ENCODE peak calls at places on chromosomes 7 and 10, in nine cellular contexts. One of them, this sample, is unnamed.

GRCh38 chr7:151705744-151706567 is 171.0 kb downstream of the PRKAG2 start:
- DNase-seq in fibroblast of the aortic adventitia: peak; percentile 57
- DNase-seq in AG09309: no peak
- DNase-seq in left ventricle myocardium superior: no peak
- DNase-seq in fibroblast of pulmonary artery: peak; percentile 65
- DNase-seq in GM12891: peak; percentile 48
- DNase-seq in HT1080: peak; percentile 32
- DNase-seq in stimulated activated CD8-positive, alpha-beta memory T cell treated with anti-CD3 and anti-CD28 coated beads, Interleukin-15, amount 100 ng/mL, for 24 hours: no peak
- DNase-seq in NCI-H1436: peak; percentile 17
- DNase-seq in this sample: peak; percentile 63

GRCh38 chr10:78516236-78516635 is 482.6 kb downstream of the RPS24 start:
- DNase-seq in fibroblast of the aortic adventitia: no peak
- DNase-seq in AG09309: no peak
- DNase-seq in left ventricle myocardium superior: no peak
- DNase-seq in fibroblast of pulmonary artery: no peak
- DNase-seq in GM12891: no peak
- DNase-seq in HT1080: no peak
- DNase-seq in stimulated activated CD8-positive, alpha-beta memory T cell treated with anti-CD3 and anti-CD28 coated beads, Interleukin-15, amount 100 ng/mL, for 24 hours: no peak
- DNase-seq in NCI-H1436: no peak
- DNase-seq in this sample: no peak

GRCh38 chr7:142880886-142881505 is 4.5 kb downstream of the TRPV6 start:
- DNase-seq in fibroblast of the aortic adventitia: peak; percentile 35
- DNase-seq in AG09309: no peak
- DNase-seq in left ventricle myocardium superior: no peak
- DNase-seq in fibroblast of pulmonary artery: peak; percentile 42
- DNase-seq in GM12891: peak; percentile 56
- DNase-seq in HT1080: peak; percentile 18
- DNase-seq in stimulated activated CD8-positive, alpha-beta memory T cell treated with anti-CD3 and anti-CD28 coated beads, Interleukin-15, amount 100 ng/mL, for 24 hours: no peak
- DNase-seq in NCI-H1436: no peak
- DNase-seq in this sample: peak; percentile 26

GRCh38 chr7:135994466-135995205 is 17.5 kb upstream of the MTPN start:
- DNase-seq in fibroblast of the aortic adventitia: peak; percentile 54
- DNase-seq in AG09309: no peak
- DNase-seq in left ventricle myocardium superior: no peak
- DNase-seq in fibroblast of pulmonary artery: peak; percentile 44
- DNase-seq in GM12891: no peak
- DNase-seq in HT1080: peak; percentile 84
- DNase-seq in stimulated activated CD8-positive, alpha-beta memory T cell treated with anti-CD3 and anti-CD28 coated beads, Interleukin-15, amount 100 ng/mL, for 24 hours: no peak
- DNase-seq in NCI-H1436: no peak
- DNase-seq in this sample: no peak

GRCh38 chr10:105797234-105797890 is 1156.3 kb downstream of the SORCS3 start:
- DNase-seq in fibroblast of the aortic adventitia: no peak
- DNase-seq in AG09309: no peak
- DNase-seq in left ventricle myocardium superior: no peak
- DNase-seq in fibroblast of pulmonary artery: peak; percentile 33
- DNase-seq in GM12891: peak; percentile 2
- DNase-seq in HT1080: peak; percentile 68
- DNase-seq in stimulated activated CD8-positive, alpha-beta memory T cell treated with anti-CD3 and anti-CD28 coated beads, Interleukin-15, amount 100 ng/mL, for 24 hours: no peak
- DNase-seq in NCI-H1436: no peak
- DNase-seq in this sample: peak; percentile 43

GRCh38 chr10:100157140-100157539 is 28.7 kb downstream of the ERLIN1 start:
- DNase-seq in fibroblast of the aortic adventitia: no peak
- DNase-seq in AG09309: no peak
- DNase-seq in left ventricle myocardium superior: no peak
- DNase-seq in fibroblast of pulmonary artery: no peak
- DNase-seq in GM12891: no peak
- DNase-seq in HT1080: no peak
- DNase-seq in stimulated activated CD8-positive, alpha-beta memory T cell treated with anti-CD3 and anti-CD28 coated beads, Interleukin-15, amount 100 ng/mL, for 24 hours: no peak
- DNase-seq in NCI-H1436: no peak
- DNase-seq in this sample: no peak

GRCh38 chr7:91780526-91780925 is 100.0 kb downstream of the MTERF1 start:
- DNase-seq in fibroblast of the aortic adventitia: peak; percentile 31
- DNase-seq in AG09309: no peak
- DNase-seq in left ventricle myocardium superior: no peak
- DNase-seq in fibroblast of pulmonary artery: no peak
- DNase-seq in GM12891: no peak
- DNase-seq in HT1080: no peak
- DNase-seq in stimulated activated CD8-positive, alpha-beta memory T cell treated with anti-CD3 and anti-CD28 coated beads, Interleukin-15, amount 100 ng/mL, for 24 hours: no peak
- DNase-seq in NCI-H1436: no peak
- DNase-seq in this sample: no peak

GRCh38 chr7:74082770-74083116 is 861 bp upstream of the LIMK1 start:
- DNase-seq in fibroblast of the aortic adventitia: no peak
- DNase-seq in AG09309: no peak
- DNase-seq in left ventricle myocardium superior: no peak
- DNase-seq in fibroblast of pulmonary artery: no peak
- DNase-seq in GM12891: no peak
- DNase-seq in HT1080: no peak
- DNase-seq in stimulated activated CD8-positive, alpha-beta memory T cell treated with anti-CD3 and anti-CD28 coated beads, Interleukin-15, amount 100 ng/mL, for 24 hours: no peak
- DNase-seq in NCI-H1436: no peak
- DNase-seq in this sample: no peak

GRCh38 chr7:134298902-134299683 is 17.6 kb downstream of the SLC35B4 start:
- DNase-seq in fibroblast of the aortic adventitia: peak; percentile 16
- DNase-seq in AG09309: no peak
- DNase-seq in left ventricle myocardium superior: peak; percentile 59
- DNase-seq in fibroblast of pulmonary artery: no peak
- DNase-seq in GM12891: no peak
- DNase-seq in HT1080: no peak
- DNase-seq in stimulated activated CD8-positive, alpha-beta memory T cell treated with anti-CD3 and anti-CD28 coated beads, Interleukin-15, amount 100 ng/mL, for 24 hours: no peak
- DNase-seq in NCI-H1436: no peak
- DNase-seq in this sample: no peak